ENCODE peak calls at places on chromosomes 5 and 9, in four cellular contexts. C is fibroblast of mammary gland, L is coronary artery, Z is uterus. G is an unnamed sample.

GRCh38 chr5:151739395-151739794 is 19.0 kb downstream of the ATOX1 start:
- DNase-seq in L (no peak), Z (no peak), C (no peak), G (no peak)

GRCh38 chr5:137328418-137328937 is 170.6 kb downstream of the SPOCK1 start:
- DNase-seq in L (no peak), Z (no peak), C (no peak), G (no peak)

GRCh38 chr5:82985763-82986162 is 91.4 kb downstream of the TMEM167A start:
- DNase-seq in L (no peak), C (no peak), Z (no peak), G (no peak)

GRCh38 chr5:32916648-32917047 is 205.5 kb downstream of the NPR3 start:
- DNase-seq in Z (no peak), L (no peak), C (peak; percentile 44), G (peak; percentile 53)

GRCh38 chr5:181217111-181217804 is 5.8 kb upstream of the TRIM41 start:
- DNase-seq in C (peak; percentile 56), L (no peak), Z (peak; percentile 50), G (peak; percentile 48)

GRCh38 chr9:124054671-124055212 is 43.2 kb downstream of the LHX2 start:
- DNase-seq in C (peak; percentile 64), L (no peak), Z (no peak), G (peak; percentile 69)

GRCh38 chr5:158119852-158120708 is 261.1 kb upstream of the CLINT1 start:
- DNase-seq in L (no peak), C (peak; percentile 92), Z (peak; percentile 26), G (peak; percentile 86)

GRCh38 chr5:88833371-88834107 is 49.4 kb downstream of the MEF2C start:
- DNase-seq in L (peak; percentile 85), C (peak; percentile 72), Z (peak; percentile 43), G (peak; percentile 57)

GRCh38 chr9:114662081-114662989 is 4.7 kb upstream of the TEX53 start:
- DNase-seq in L (no peak), Z (no peak), C (peak; percentile 36), G (no peak)

GRCh38 chr5:172798422-172799215 is 27.6 kb upstream of the DUSP1 start:
- DNase-seq in C (peak; percentile 98), Z (peak; percentile 72), L (no peak), G (peak; percentile 92)

GRCh38 chr5:61053937-61054336 is 108.3 kb downstream of the SMIM15 start:
- DNase-seq in Z (no peak), C (peak; percentile 52), L (no peak), G (no peak)

GRCh38 chr9:121345070-121345469 is 25.0 kb downstream of the STOM start:
- DNase-seq in L (no peak), Z (no peak), C (no peak), G (no peak)

GRCh38 chr5:149143470-149143869 is 2.2 kb downstream of the ABLIM3 start:
- DNase-seq in Z (peak; percentile 49), L (no peak), C (peak; percentile 76), G (peak; percentile 86)

GRCh38 chr5:124599048-124599973 is 147.1 kb downstream of the ZNF608 start:
- DNase-seq in Z (no peak), L (no peak), C (peak; percentile 5), G (peak; percentile 72)

GRCh38 chr5:151274666-151275065 is 21.7 kb downstream of the GM2A start:
- DNase-seq in L (no peak), C (no peak), Z (no peak), G (no peak)

GRCh38 chr9:133199648-133200321 is 9.3 kb downstream of the OBP2B start:
- DNase-seq in Z (peak; percentile 45), L (no peak), C (peak; percentile 11), G (peak; percentile 9)

GRCh38 chr9:13823021-13823420 is 490.9 kb downstream of the NFIB start:
- DNase-seq in C (peak; percentile 49), L (no peak), Z (no peak), G (peak; percentile 36)

GRCh38 chr5:2038337-2039179 is 155.8 kb upstream of the IRX4 start:
- DNase-seq in Z (peak; percentile 57), C (peak; percentile 20), L (no peak), G (peak; percentile 30)

GRCh38 chr5:73444499-73445432 is 3.8 kb downstream of the FOXD1 start:
- DNase-seq in Z (no peak), C (no peak), L (no peak), G (peak; percentile 53)

GRCh38 chr5:73445708-73446630 is 2.6 kb downstream of the FOXD1 start:
- DNase-seq in C (no peak), L (no peak), Z (no peak), G (no peak)

GRCh38 chr5:73442960-73443627 is 5.5 kb downstream of the FOXD1 start:
- DNase-seq in Z (no peak), L (no peak), C (no peak), G (no peak)

GRCh38 chr5:73442152-73442860 is 6.3 kb downstream of the FOXD1 start:
- DNase-seq in C (no peak), Z (no peak), L (no peak), G (no peak)

GRCh38 chr5:73443725-73444498 is 4.7 kb downstream of the FOXD1 start:
- DNase-seq in Z (no peak), C (no peak), L (no peak), G (no peak)
- H3K4me3 ChIP-seq in Z (no peak overlapping the region), C (no peak overlapping the region), L (no peak overlapping the region), G (peak overlapping the region; percentile 83)

GRCh38 chr9:76151267-76151666 is 243.0 kb downstream of the RFK start:
- DNase-seq in L (no peak), C (no peak), Z (no peak), G (no peak)

GRCh38 chr9:76153372-76153771 is 240.9 kb downstream of the RFK start:
- DNase-seq in Z (no peak), C (no peak), L (no peak), G (no peak)

GRCh38 chr9:76155361-76155760 is 238.9 kb downstream of the RFK start:
- DNase-seq in L (no peak), Z (no peak), C (no peak), G (no peak)

GRCh38 chr9:76150016-76150415 is 244.2 kb downstream of the RFK start:
- DNase-seq in C (no peak), Z (no peak), L (no peak), G (no peak)

DNA sequence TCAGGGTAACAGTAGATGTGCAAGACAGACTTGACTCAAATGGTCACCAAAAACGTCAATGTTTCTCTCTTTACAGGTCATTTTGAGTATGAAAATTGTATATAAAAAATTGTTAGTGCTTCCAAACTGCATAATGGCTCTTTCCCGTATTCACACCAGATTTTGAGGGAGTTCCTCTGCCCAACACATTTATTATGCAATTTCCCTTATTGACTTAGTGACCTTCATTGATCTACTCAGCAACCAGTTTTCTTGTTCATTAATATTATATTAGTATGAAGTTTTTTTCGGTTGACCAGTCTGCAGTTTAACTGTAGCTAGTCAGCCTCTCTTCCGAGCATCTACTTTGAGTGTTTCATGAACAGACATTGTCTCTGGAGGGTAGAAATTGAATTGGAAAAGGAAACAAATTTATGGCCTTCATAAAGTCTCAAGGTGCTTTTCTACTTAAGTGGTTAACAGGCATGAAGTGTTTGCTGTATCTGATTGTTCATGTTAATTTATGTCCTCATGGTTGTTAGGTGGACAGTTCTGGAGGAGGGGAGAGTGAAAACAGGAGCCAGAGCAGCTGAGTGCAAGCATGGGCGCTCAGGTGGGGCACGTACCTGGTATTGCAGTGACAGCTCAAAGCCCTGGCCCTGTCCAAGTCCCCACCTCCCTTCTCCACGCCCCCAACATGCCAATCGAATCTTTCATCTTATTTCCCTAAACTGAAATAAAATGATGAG is 240.2 kb downstream of the RFK start:
- DNase-seq in Z (no peak), C (no peak), L (no peak), G (no peak)
- TF ChIP-seq CTCF in Z (no peak), C (no peak), L (no peak), G (no peak)

DNA sequence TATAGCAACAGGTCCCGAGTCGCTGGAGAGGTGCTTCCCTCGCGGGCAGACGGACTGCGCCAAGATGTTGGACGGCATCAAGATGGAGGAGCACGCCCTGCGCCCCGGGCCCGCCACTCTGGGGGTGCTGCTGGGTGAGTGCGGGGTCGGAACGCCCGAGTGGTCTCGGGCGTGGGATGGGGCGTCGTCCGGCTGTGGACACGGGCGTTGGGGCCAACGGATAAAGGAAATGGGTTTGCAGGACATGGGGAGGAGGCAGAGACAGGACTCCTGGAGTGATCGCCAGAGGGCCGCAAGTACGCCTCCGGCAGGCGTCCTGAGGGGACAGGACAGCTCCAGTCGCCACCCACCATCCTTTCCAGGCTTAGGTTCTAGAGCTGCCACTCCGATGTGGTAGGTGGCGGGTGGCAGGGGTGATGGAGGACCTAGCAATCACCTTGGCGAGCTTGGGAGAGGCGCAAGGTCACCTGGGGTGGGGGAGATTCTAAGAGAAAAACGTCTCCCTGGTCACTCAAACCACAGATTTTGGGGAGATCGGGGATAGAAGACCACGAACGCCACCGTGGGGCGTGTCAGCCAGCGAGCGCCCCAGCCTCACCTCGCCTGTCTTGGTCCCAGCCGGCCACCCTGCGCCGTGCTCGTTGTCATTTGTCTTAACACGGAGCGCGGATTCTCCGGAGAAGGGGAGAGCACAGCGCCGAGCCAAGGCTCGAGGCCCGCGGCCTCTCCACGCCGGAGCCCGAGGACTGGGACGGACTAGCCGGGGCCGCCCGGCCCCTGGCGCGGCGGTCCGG is 924 bp downstream of the LMX1B start:
- DNase-seq in Z (no peak), L (no peak), C (no peak), G (no peak)
- H3K4me3 ChIP-seq in Z (no peak overlapping the region), L (peak overlapping the region; percentile 67), C (no peak overlapping the region), G (no peak overlapping the region)

DNA sequence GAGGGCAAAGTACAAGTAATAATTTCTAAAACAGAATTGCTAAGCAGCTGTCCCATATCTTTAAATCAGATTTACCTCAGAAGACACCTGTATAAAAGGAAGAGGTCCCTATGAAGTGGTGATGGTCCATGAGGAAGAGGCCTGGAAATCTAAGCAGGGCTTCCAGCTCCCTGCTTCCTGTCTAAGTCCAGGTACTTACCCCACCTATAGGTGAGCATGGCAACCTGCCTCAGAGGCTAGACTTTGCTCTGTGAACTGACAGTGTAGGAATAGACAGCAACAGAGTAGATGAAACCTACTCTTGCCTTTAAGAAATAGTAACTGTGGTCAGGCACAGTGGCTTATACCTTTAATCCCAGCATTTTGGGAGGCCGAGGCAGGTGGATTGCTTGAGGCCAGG is 55.8 kb upstream of the ARRDC3 start:
- DNase-seq in Z (no peak), L (no peak), C (no peak), G (no peak)
- TF ChIP-seq CTCF in Z (no peak), L (no peak), C (no peak), G (no peak)

GRCh38 chr9:125759812-125760134 is 12.6 kb downstream of the PBX3 start:
- DNase-seq in L (no peak), C (no peak), Z (no peak), G (no peak)
- H3K4me3 ChIP-seq in L (peak overlapping the region; percentile 55), C (no peak overlapping the region), Z (no peak overlapping the region), G (peak overlapping the region; percentile 38)

DNA sequence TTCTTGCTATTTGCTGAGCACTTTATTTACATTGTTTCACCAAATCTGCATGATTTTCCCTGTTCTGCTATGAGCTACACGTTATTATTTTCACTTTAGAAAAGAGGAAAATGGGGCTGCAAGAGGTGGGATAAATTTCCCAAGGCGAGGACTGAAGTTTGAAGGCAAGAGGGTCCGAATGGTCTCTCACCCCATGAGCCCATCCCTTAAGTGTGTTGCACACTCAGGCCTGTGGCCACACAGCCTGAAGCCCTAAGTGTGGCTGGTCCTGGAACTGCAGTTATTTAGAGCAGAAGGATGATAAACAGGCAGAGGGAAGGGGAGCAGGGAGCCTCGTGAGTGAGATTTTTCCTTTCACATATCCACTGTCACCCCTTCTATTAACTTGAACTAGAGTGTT is 7.8 kb downstream of the PDE8B start:
- DNase-seq in L (no peak), Z (no peak), C (no peak), G (no peak)
- TF ChIP-seq CTCF in L (no peak), Z (peak; percentile 11), C (peak; percentile 21), G (peak; percentile 28)

GRCh38 chr5:39256472-39256871 is 37.1 kb upstream of the FYB1 start:
- DNase-seq in Z (no peak), C (peak; percentile 86), L (no peak), G (peak; percentile 67)
- H3K4me3 ChIP-seq in Z (no peak overlapping the region), C (no peak overlapping the region), L (no peak overlapping the region), G (no peak overlapping the region)